ENCODE peak calls at places on chromosomes 12 and 14, in eight cellular contexts. L is body of pancreas; J is BE2C; H is effector memory CD4-positive, alpha-beta T cell; G is PC-3; O is pancreas; M is fibroblast of lung; P is hepatocyte. K is an unnamed sample. For H3K9me3, the result is how much of the 10 kb centered on the place peaks cover.

GRCh38 chr12:78403681-78404080 is 460.9 kb upstream of the SYT1 start:
- DNase-seq in L (no peak), J (no peak), H (no peak), G (peak), O (no peak), M (peak), P (no peak), K (no peak)

GRCh38 chr12:59149995-59150642 is 229.8 kb upstream of the LRIG3 start:
- DNase-seq in L (no peak), J (peak), H (no peak), G (peak), O (no peak), M (peak), P (peak), K (no peak)

GRCh38 chr12:66409195-66409871 is 107.0 kb downstream of the HELB start:
- DNase-seq in L (no peak), J (peak), H (peak), G (peak), O (no peak), M (peak), P (peak), K (no peak)

GRCh38 chr12:76878045-76878898 is 547 bp downstream of the CSRP2 start:
- DNase-seq in L (peak), J (peak), H (no peak), G (peak), O (peak), M (peak), P (peak), K (peak)

GRCh38 chr14:96637521-96637920 is 135.3 kb downstream of the PAPOLA start:
- DNase-seq in L (no peak), J (no peak), H (no peak), G (no peak), O (no peak), M (no peak), P (no peak), K (peak)

GRCh38 chr14:34363733-34364134 is 98.3 kb downstream of the SPTSSA start:
- DNase-seq in L (no peak), J (no peak), H (no peak), G (peak), O (no peak), M (no peak), P (no peak), K (no peak)

GRCh38 chr14:30115756-30116155 is 188.1 kb upstream of the PRKD1 start:
- DNase-seq in L (no peak), J (no peak), H (no peak), G (no peak), O (no peak), M (no peak), P (no peak), K (no peak)

GRCh38 chr12:15779925-15780324 is 9.3 kb downstream of the EPS8 start:
- DNase-seq in L (no peak), J (no peak), H (no peak), G (no peak), O (no peak), M (no peak), P (no peak), K (no peak)

GRCh38 chr12:7190268-7191055 is 976 bp downstream of the PEX5 start:
- DNase-seq in L (peak), J (peak), H (no peak), G (no peak), O (peak), M (peak), P (peak), K (peak)

GRCh38 chr12:48978741-48979601 is 849 bp downstream of the WNT1 start:
- DNase-seq in L (no peak), J (no peak), H (no peak), G (no peak), O (no peak), M (no peak), P (no peak), K (no peak)

DNA sequence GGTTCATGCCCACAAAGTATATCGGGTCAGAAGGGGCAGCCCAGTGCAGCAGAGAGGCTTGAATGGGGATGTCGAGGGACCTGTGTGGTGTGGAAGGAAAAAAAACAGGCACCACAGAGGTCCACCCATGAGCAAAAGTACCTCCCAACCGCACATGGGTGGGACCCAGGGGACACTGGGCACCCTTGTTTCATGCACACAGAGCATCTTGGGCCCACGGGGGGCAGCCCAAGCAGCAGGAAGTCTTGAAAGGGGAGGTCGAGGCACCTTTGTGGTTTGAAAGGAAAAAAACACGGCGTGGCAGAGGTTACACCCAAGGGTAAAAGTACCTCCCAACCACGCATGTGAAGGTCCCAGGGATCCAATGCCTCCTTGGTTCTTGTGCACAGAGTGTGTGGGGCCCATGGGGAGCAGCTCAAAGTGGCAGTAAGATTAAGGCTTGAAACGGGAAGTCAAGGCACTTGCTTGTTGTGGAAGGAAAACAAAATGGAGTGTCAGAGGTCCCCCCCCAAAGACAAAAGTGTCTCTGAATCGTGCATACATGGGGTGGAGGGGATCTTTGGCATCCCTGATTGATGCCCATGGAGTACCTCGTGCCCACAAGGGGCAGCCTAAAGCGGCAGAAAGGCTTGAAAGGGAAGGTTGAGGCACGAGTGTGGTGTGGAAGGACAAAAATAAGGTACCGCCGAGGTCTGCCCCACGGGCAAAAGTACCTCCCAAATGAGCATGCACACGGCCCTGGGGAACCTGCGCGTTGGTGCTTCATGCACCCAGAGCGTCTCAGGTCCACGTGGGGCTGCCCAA is 575.5 kb downstream of the ALG10 start:
- DNase-seq in L (no peak), J (peak), H (no peak), G (no peak), O (peak), M (no peak), P (no peak), K (peak)
- H3K9me3 ChIP-seq in L (under half), J (under half), H (under half), G (under half), O (under half), M (under half), P (under half), K (half or more)

GRCh38 chr12:14403293-14403692 is 37.8 kb downstream of the ATF7IP start:
- DNase-seq in L (no peak), J (no peak), H (no peak), G (no peak), O (no peak), M (no peak), P (no peak), K (no peak)
- H3K9me3 ChIP-seq in L (under half), J (under half), H (under half), G (under half), O (under half), M (under half), P (under half), K (under half)

DNA sequence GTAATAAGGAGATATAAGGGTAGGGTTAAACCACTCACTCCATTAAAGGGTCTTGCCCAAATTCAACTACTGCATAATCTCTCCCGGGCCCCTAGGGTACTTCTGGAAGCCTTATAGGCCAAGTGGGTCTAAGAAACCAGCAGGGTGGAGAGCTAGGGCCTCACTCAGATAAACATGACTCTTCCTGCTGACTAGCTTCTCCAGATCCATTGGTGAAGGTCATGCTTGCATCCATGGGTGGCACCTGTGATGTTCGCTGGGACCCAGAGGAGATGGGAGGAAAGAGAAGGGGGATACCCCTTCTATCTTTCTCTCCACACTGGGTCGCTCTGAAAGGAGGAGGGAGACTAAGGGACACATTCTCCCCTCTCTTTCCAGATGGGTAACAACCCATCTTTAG is 36.1 kb upstream of the HIGD1C start:
- DNase-seq in L (no peak), J (no peak), H (no peak), G (no peak), O (no peak), M (no peak), P (no peak), K (no peak)
- H3K9me3 ChIP-seq in L (under half), J (under half), H (under half), G (under half), O (under half), M (under half), P (under half), K (under half)

GRCh38 chr12:34390846-34391700 is 368.8 kb downstream of the ALG10 start:
- DNase-seq in L (no peak), J (no peak), H (no peak), G (no peak), O (peak), M (no peak), P (no peak), K (peak)
- H3K9me3 ChIP-seq in L (under half), J (under half), H (under half), G (under half), O (under half), M (under half), P (under half), K (under half)

GRCh38 chr12:130195776-130196175 is 33.5 kb downstream of the FZD10 start:
- DNase-seq in L (no peak), J (no peak), H (no peak), G (no peak), O (no peak), M (no peak), P (no peak), K (no peak)
- H3K9me3 ChIP-seq in L (under half), J (under half), H (under half), G (under half), O (under half), M (under half), P (under half), K (under half)

DNA sequence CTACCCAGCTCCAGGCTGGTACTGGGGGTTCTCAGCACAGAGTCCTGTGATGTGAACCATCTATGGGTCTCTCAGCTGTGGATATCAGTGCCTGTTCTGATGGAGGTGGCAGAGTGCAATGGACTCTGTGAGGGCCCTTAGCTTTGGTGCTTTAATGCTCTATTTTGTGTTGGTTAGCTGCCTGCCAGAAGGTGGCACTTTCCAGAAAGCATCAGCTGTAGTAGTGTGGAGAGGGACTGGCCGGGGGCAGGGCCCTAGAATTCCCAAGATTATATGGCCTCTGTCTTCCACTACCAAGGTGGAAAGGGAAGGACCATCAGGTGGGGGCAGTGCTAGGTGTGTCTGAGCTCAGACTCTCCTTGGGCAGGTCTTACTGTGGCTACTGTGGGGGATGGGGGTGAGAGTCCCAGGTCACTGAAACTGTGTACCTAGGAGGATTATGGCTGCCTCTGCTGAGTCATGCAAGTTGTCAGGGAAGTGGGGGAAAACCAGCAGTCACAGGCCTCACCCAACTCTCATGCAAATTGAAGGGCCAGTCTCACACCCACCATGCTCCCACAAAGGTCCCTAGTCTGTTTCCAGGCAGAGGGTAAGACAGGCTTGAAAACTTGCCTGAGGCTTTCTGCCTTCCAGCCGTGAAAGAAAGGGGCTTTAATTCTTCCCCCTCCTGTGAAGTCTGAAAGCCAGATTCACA is 878.1 kb downstream of the C12orf50 start:
- DNase-seq in L (no peak), J (no peak), H (no peak), G (peak), O (peak), M (no peak), P (peak), K (no peak)
- H3K9me3 ChIP-seq in L (under half), J (under half), H (under half), G (under half), O (under half), M (under half), P (under half), K (under half)

GRCh38 chr12:132953771-132954170 is 2.3 kb downstream of the ZNF605 start:
- DNase-seq in L (no peak), J (no peak), H (no peak), G (no peak), O (no peak), M (no peak), P (no peak), K (no peak)
- H3K9me3 ChIP-seq in L (under half), J (under half), H (under half), G (under half), O (under half), M (under half), P (under half), K (under half)

GRCh38 chr12:111677186-111677585 is 8.6 kb downstream of the BRAP start:
- DNase-seq in L (no peak), J (no peak), H (no peak), G (no peak), O (no peak), M (no peak), P (no peak), K (no peak)
- H3K9me3 ChIP-seq in L (under half), J (under half), H (under half), G (under half), O (under half), M (under half), P (under half), K (under half)

GRCh38 chr14:20167091-20167490 is 23.6 kb upstream of the OR11G2 start:
- DNase-seq in L (no peak), J (no peak), H (no peak), G (no peak), O (no peak), M (no peak), P (no peak), K (no peak)

GRCh38 chr14:20164462-20164861 is 25.8 kb downstream of the OR4N5 start:
- DNase-seq in L (no peak), J (no peak), H (no peak), G (no peak), O (no peak), M (no peak), P (no peak), K (no peak)
- H3K9me3 ChIP-seq in L (under half), J (under half), H (under half), G (under half), O (under half), M (under half), P (under half), K (under half)